ENCODE peak calls at places on chromosomes 11 and 22, in six cellular contexts. R is GM23338, T is A549, G is HCT116, I is HepG2, C is HL-60. S is an unnamed sample.

GRCh38 chr11:36509265-36509664 is 807 bp downstream of the TRAF6 start:
- DNase-seq in R (peak; percentile 35), T (no peak), G (no peak), I (no peak), C (no peak), S (no peak)

GRCh38 chr11:59158206-59159068 is 13.5 kb upstream of the DTX4 start:
- DNase-seq in R (peak; percentile 87), T (peak; percentile 74), G (peak; percentile 47), I (peak; percentile 56), C (peak; percentile 65), S (no peak)

GRCh38 chr11:117771197-117771596 is 25.8 kb downstream of the DSCAML1 start:
- DNase-seq in R (no peak), T (no peak), G (no peak), I (no peak), C (no peak), S (no peak)

GRCh38 chr11:729492-730074 is 17.7 kb upstream of the TALDO1 start:
- DNase-seq in R (no peak), T (no peak), G (no peak), I (peak; percentile 82), C (peak; percentile 71), S (no peak)

GRCh38 chr22:37545703-37546435 is 14.4 kb upstream of the CDC42EP1 start:
- DNase-seq in R (peak; percentile 98), T (peak; percentile 87), G (no peak), I (peak; percentile 91), C (no peak), S (no peak)

GRCh38 chr11:118649941-118650340 is 29.5 kb downstream of the TREH start:
- DNase-seq in R (no peak), T (no peak), G (no peak), I (peak; percentile 34), C (no peak), S (no peak)

GRCh38 chr22:35914665-35915476 is 113.8 kb downstream of the RBFOX2 start:
- DNase-seq in R (peak; percentile 97), T (peak; percentile 83), G (peak; percentile 80), I (peak; percentile 91), C (no peak), S (peak; percentile 30)

GRCh38 chr11:8267831-8268529 is 4.3 kb upstream of the LMO1 start:
- DNase-seq in R (peak; percentile 65), T (no peak), G (no peak), I (no peak), C (no peak), S (no peak)

GRCh38 chr11:92226331-92227232 is 2.0 kb downstream of the FAT3 start:
- DNase-seq in R (peak; percentile 89), T (no peak), G (no peak), I (no peak), C (no peak), S (no peak)

GRCh38 chr11:75338516-75339218 is 12.8 kb downstream of the ARRB1 start:
- DNase-seq in R (no peak), T (no peak), G (no peak), I (no peak), C (no peak), S (no peak)

GRCh38 chr11:113331436-113331835 is 17.1 kb downstream of the TTC12 start:
- DNase-seq in R (no peak), T (no peak), G (no peak), I (no peak), C (no peak), S (no peak)

GRCh38 chr11:9568854-9569587 is 4.4 kb upstream of the WEE1 start:
- DNase-seq in R (peak; percentile 92), T (peak; percentile 90), G (peak; percentile 59), I (peak; percentile 97), C (peak; percentile 36), S (no peak)

GRCh38 chr11:10087621-10088225 is 206.3 kb downstream of the SBF2 start:
- DNase-seq in R (no peak), T (no peak), G (no peak), I (no peak), C (no peak), S (no peak)

GRCh38 chr22:23106906-23107367 is 34.9 kb downstream of the RSPH14 start:
- DNase-seq in R (no peak), T (no peak), G (no peak), I (peak; percentile 39), C (no peak), S (no peak)

GRCh38 chr22:41699264-41700104 is at the start of gene MEI1:
- DNase-seq in R (peak; percentile 91), T (peak; percentile 25), G (no peak), I (no peak), C (peak; percentile 70), S (no peak)

GRCh38 chr11:63015521-63016215 is at the start of gene SLC22A8:
- DNase-seq in R (peak; percentile 67), T (no peak), G (no peak), I (peak; percentile 50), C (no peak), S (no peak)

GRCh38 chr11:29333993-29334780 is 682.6 kb downstream of the KCNA4 start:
- DNase-seq in R (peak; percentile 64), T (peak; percentile 74), G (peak; percentile 29), I (peak; percentile 32), C (no peak), S (peak; percentile 20)

GRCh38 chr22:37162221-37163095 is 12.7 kb upstream of the IL2RB start:
- DNase-seq in R (no peak), T (no peak), G (no peak), I (no peak), C (no peak), S (no peak)

GRCh38 chr22:26172389-26172990 is 3.2 kb downstream of the SEZ6L start:
- DNase-seq in R (peak; percentile 87), T (peak; percentile 35), G (peak; percentile 24), I (peak; percentile 53), C (peak; percentile 18), S (peak; percentile 13)

GRCh38 chr22:35212020-35212419 is 45.3 kb upstream of the HMGXB4 start:
- DNase-seq in R (no peak), T (no peak), G (no peak), I (no peak), C (no peak), S (no peak)

GRCh38 chr11:93740031-93740801 is 1.1 kb downstream of the TAF1D start:
- DNase-seq in R (peak; percentile 70), T (peak; percentile 25), G (no peak), I (peak; percentile 75), C (peak; percentile 64), S (no peak)

GRCh38 chr11:46519351-46519750 is 74.5 kb downstream of the AMBRA1 start:
- DNase-seq in R (no peak), T (no peak), G (no peak), I (peak; percentile 63), C (no peak), S (no peak)

GRCh38 chr11:46522682-46523281 is 71.0 kb downstream of the AMBRA1 start:
- DNase-seq in R (no peak), T (no peak), G (no peak), I (peak; percentile 37), C (no peak), S (no peak)

GRCh38 chr11:46523290-46523689 is 70.5 kb downstream of the AMBRA1 start:
- DNase-seq in R (no peak), T (no peak), G (no peak), I (no peak), C (no peak), S (no peak)

GRCh38 chr11:46521947-46522681 is 71.7 kb downstream of the AMBRA1 start:
- DNase-seq in R (peak; percentile 33), T (peak; percentile 20), G (no peak), I (no peak), C (peak; percentile 33), S (no peak)

DNA sequence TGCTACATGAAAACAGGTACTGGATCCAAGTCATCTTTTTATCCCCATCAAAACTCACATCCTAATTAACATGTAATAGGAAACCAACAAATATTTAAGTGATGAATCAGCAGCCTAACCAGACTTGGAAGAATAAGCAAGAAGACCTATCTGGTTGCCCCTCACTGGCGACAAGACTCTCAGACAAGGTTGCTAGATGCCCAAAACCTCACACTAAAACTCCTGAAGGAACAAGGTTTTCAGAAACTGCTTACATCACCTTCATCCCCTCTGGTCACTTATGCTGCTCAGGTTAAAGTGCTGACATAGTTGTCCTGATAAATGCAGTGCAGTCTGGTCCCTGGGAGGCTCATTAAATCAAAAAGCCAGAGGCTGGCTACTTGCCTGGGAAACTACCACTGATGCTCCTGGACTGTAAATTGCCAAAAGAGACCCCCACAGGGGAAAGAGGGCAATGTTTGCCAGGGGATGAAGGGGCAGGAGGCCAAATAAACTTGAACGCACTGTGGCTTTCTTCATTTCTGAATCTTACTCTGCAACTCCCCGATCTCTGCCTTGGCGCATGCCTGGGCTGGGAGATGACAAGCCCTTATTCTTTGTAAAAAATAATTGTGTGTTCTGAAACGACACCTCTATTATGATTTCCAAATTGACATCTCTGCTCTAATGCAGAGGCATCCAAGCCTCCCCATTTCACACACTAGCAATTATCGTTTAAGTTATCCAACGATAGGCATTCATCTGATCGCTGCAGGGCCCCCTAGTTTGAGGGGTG is 72.7 kb downstream of the AMBRA1 start:
- DNase-seq in R (peak; percentile 34), T (no peak), G (no peak), I (no peak), C (no peak), S (no peak)
- TF ChIP-seq REST in R (no peak), T (no peak), G (no peak), I (no peak), C (no peak), S (no peak)

GRCh38 chr11:1870721-1871466 is 18.0 kb downstream of the LSP1 start:
- DNase-seq in R (peak; percentile 21), T (no peak), G (no peak), I (no peak), C (no peak), S (no peak)
- TF ChIP-seq REST in R (no peak), T (no peak), G (no peak), I (no peak), C (no peak), S (no peak)

GRCh38 chr22:31583861-31584485 is 78.0 kb downstream of the PISD start:
- DNase-seq in R (no peak), T (no peak), G (no peak), I (no peak), C (no peak), S (no peak)

GRCh38 chr22:31584804-31585160 is 77.2 kb downstream of the PISD start:
- DNase-seq in R (no peak), T (no peak), G (no peak), I (no peak), C (no peak), S (no peak)

GRCh38 chr22:31588970-31589675 is 72.9 kb downstream of the PISD start:
- DNase-seq in R (no peak), T (no peak), G (no peak), I (peak; percentile 69), C (no peak), S (no peak)

GRCh38 chr22:31586137-31586920 is 75.7 kb downstream of the PISD start:
- DNase-seq in R (no peak), T (no peak), G (no peak), I (peak; percentile 84), C (peak; percentile 30), S (no peak)

GRCh38 chr22:31585161-31585859 is 76.7 kb downstream of the PISD start:
- DNase-seq in R (no peak), T (no peak), G (no peak), I (peak; percentile 61), C (peak; percentile 44), S (no peak)
- TF ChIP-seq REST in R (no peak), T (no peak), G (no peak), I (no peak), C (no peak), S (no peak)

DNA sequence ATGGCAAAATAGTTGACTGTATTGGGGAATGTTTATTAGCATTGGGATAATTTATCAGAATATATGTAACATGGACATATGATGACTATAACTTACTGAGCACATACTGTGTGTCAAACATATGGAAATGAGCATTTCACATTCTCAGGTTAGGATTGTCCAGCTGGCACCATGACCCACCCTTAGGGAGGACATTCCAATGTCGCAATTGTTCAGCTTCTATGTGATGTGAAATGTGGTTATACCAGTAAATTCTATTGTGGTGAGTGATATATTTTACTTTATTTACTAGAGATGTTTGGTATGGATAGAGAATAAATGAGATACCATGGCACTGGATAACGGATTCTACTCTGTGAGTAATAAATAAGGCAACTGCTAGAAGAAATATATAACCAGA is 50.4 kb downstream of the OR4A47 start:
- DNase-seq in R (no peak), T (no peak), G (no peak), I (no peak), C (no peak), S (no peak)
- TF ChIP-seq REST in R (no peak), T (no peak), G (no peak), I (no peak), C (no peak), S (no peak)

S was measured in Panc1.